ENCODE peak calls at places on chromosomes 12 and 14, in seven cellular contexts. L, U, V, H, D, T and Y are unnamed samples.

GRCh38 chr14:54769955-54770863 is 132.4 kb downstream of the GCH1 start:
- DNase-seq in L (no peak), U (no peak), V (no peak), H (no peak), D (no peak), T (no peak), Y (no peak)

GRCh38 chr12:4242595-4242994 is 31.0 kb upstream of the CCND2 start:
- DNase-seq in L (no peak), U (no peak), V (no peak), H (no peak), D (no peak), T (no peak), Y (no peak)

GRCh38 chr12:128729628-128730121 is 94.1 kb downstream of the SLC15A4 start:
- DNase-seq in L (no peak), U (peak), V (no peak), H (no peak), D (peak), T (peak), Y (no peak)

GRCh38 chr12:6116481-6117021 is 7.9 kb downstream of the VWF start:
- DNase-seq in L (peak), U (no peak), V (no peak), H (peak), D (no peak), T (no peak), Y (no peak)

GRCh38 chr14:74952697-74953484 is 2.5 kb downstream of the PGF start:
- DNase-seq in L (no peak), U (no peak), V (no peak), H (no peak), D (no peak), T (no peak), Y (no peak)

GRCh38 chr12:12015073-12015685 is 55.6 kb upstream of the BCL2L14 start:
- DNase-seq in L (no peak), U (no peak), V (no peak), H (no peak), D (no peak), T (no peak), Y (no peak)

GRCh38 chr12:13211859-13212664 is 15.5 kb downstream of the EMP1 start:
- DNase-seq in L (peak), U (peak), V (peak), H (peak), D (peak), T (peak), Y (peak)

GRCh38 chr14:67883717-67884116 is 64.1 kb downstream of the RAD51B start:
- DNase-seq in L (peak), U (no peak), V (no peak), H (no peak), D (peak), T (peak), Y (peak)

GRCh38 chr12:12267801-12268200 is 957 bp upstream of the LRP6 start:
- DNase-seq in L (peak), U (peak), V (peak), H (no peak), D (no peak), T (no peak), Y (no peak)

GRCh38 chr12:6394398-6394797 is 10.4 kb downstream of the LTBR start:
- DNase-seq in L (no peak), U (no peak), V (no peak), H (peak), D (no peak), T (no peak), Y (no peak)

GRCh38 chr12:53652366-53652765 is 23.5 kb downstream of the ATP5MC2 start:
- DNase-seq in L (no peak), U (no peak), V (no peak), H (no peak), D (peak), T (no peak), Y (no peak)

GRCh38 chr14:21455592-21455911 is 371 bp downstream of the CHD8 start:
- DNase-seq in L (peak), U (no peak), V (no peak), H (no peak), D (peak), T (no peak), Y (no peak)

GRCh38 chr12:32198555-32198954 is 91.9 kb downstream of the BICD1 start:
- DNase-seq in L (peak), U (no peak), V (no peak), H (no peak), D (peak), T (peak), Y (no peak)

GRCh38 chr14:45658226-45658916 is 405.4 kb upstream of the MIS18BP1 start:
- DNase-seq in L (no peak), U (no peak), V (no peak), H (no peak), D (no peak), T (no peak), Y (no peak)